ENCODE peak calls at places on chromosomes 1 and 21, in five cellular contexts. S is fibroblast of the aortic adventitia, A is hepatocyte, Z is small intestine, B is GM12865. P is an unnamed sample.

GRCh38 chr1:12480748-12481362 is 137.2 kb downstream of the DHRS3 start:
- DNase-seq in Z (peak; percentile 98), A (peak; percentile 73), S (peak; percentile 95), B (no peak), P (no peak)

GRCh38 chr1:88892146-88892877 is 945 bp upstream of the GTF2B start:
- DNase-seq in A (no peak), Z (peak; percentile 87), B (peak; percentile 20), S (peak; percentile 72), P (peak; percentile 75)

GRCh38 chr1:1361982-1362423 is 3.6 kb upstream of the MXRA8 start:
- DNase-seq in S (peak; percentile 86), A (peak; percentile 78), B (no peak), Z (no peak), P (no peak)

GRCh38 chr1:208107817-208108608 is 136.2 kb downstream of the PLXNA2 start:
- DNase-seq in S (peak; percentile 67), B (no peak), Z (peak; percentile 45), A (peak; percentile 63), P (no peak)

GRCh38 chr1:19202396-19202795 is 7.7 kb downstream of the UBR4 start:
- DNase-seq in A (peak; percentile 54), B (no peak), Z (peak; percentile 52), S (peak; percentile 43), P (no peak)

GRCh38 chr21:26546698-26547097 is 26.4 kb downstream of the CYYR1 start:
- DNase-seq in Z (no peak), S (no peak), B (no peak), A (no peak), P (no peak)

GRCh38 chr1:12556368-12556930 is 61.6 kb downstream of the DHRS3 start:
- DNase-seq in S (peak; percentile 96), A (peak; percentile 68), Z (no peak), B (no peak), P (peak; percentile 45)

GRCh38 chr1:228781161-228781771 is 46.0 kb downstream of the RHOU start:
- DNase-seq in S (peak; percentile 36), B (no peak), A (peak; percentile 78), Z (peak; percentile 26), P (no peak)

GRCh38 chr1:47438321-47439150 is 692 bp downstream of the FOXD2 start:
- DNase-seq in B (peak; percentile 28), S (no peak), Z (no peak), A (no peak), P (no peak)

GRCh38 chr21:45590726-45591618 is 48.7 kb upstream of the SLC19A1 start:
- DNase-seq in B (peak; percentile 40), S (no peak), Z (no peak), A (no peak), P (peak; percentile 12)

DNA sequence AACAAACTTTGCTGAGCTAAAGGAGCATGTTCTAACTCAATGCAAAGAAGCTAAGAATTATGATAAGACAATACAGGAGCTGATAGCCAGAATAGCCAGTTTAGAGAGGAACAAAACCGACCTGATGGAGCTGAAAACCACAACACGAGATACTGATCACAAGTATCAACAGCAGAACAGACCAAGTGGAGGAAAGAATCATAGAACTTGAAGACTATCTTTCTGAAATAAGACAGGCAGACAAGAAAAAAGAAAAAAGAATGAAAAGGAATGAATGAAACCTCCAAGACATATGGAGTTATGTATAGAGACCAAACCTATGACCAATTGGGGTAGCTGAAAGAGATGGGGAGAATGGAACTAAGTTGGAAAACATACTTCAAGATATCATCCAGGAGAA is 20.6 kb downstream of the CD84 start:
- DNase-seq in B (no peak), Z (no peak), A (no peak), S (no peak), P (no peak)
- H3K4me3 ChIP-seq in B (no peak overlapping the region), Z (no peak overlapping the region), A (no peak overlapping the region), S (no peak overlapping the region), P (no peak overlapping the region)

GRCh38 chr1:119718409-119718808 is 6.7 kb downstream of the PHGDH start:
- DNase-seq in B (no peak), S (no peak), Z (no peak), A (no peak), P (no peak)
- H3K4me3 ChIP-seq in B (no peak overlapping the region), S (no peak overlapping the region), Z (no peak overlapping the region), A (no peak overlapping the region), P (no peak overlapping the region)

GRCh38 chr1:42765271-42765670 is 1.6 kb downstream of the P3H1 start:
- DNase-seq in A (no peak), Z (no peak), B (no peak), S (peak; percentile 38), P (no peak)
- H3K4me3 ChIP-seq in A (peak overlapping the region; percentile 65), Z (no peak overlapping the region), B (peak overlapping the region; percentile 99), S (peak overlapping the region; percentile 99), P (peak overlapping the region; percentile 76)

DNA sequence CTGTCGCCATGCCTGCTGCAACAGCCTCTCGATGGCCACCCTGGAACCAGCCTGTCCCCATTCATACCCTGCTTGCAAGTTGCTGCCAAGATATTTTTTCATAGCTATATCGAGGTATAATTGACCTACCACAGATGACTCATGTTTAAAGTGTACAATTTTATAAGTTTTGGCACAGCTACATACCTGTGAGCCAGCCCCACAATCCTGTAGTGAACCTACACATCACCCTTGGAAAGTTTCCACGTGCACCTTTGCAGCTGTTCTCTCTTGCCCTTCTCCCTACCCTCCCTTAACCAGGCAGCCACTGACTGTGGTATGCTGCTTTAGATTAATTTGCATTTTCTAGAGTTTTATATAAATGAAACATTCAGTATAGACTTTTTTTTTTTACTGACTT is 23.0 kb upstream of the KCNJ6 start:
- DNase-seq in S (no peak), Z (no peak), A (no peak), B (no peak), P (no peak)
- H3K4me3 ChIP-seq in S (no peak overlapping the region), Z (no peak overlapping the region), A (no peak overlapping the region), B (no peak overlapping the region), P (no peak overlapping the region)

GRCh38 chr1:160637821-160638539 is 8.9 kb downstream of the SLAMF1 start:
- DNase-seq in S (peak; percentile 3), Z (peak; percentile 64), A (no peak), B (peak; percentile 77), P (no peak)
- H3K4me3 ChIP-seq in S (no peak overlapping the region), Z (no peak overlapping the region), A (no peak overlapping the region), B (peak overlapping the region; percentile 40), P (no peak overlapping the region)

GRCh38 chr1:8631163-8631562 is 186.3 kb downstream of the RERE start:
- DNase-seq in Z (no peak), B (no peak), S (no peak), A (no peak), P (no peak)

GRCh38 chr1:8627728-8628127 is 189.7 kb downstream of the RERE start:
- DNase-seq in S (no peak), Z (no peak), A (no peak), B (no peak), P (no peak)

GRCh38 chr1:8625981-8626898 is 191.2 kb downstream of the RERE start:
- DNase-seq in Z (no peak), A (peak; percentile 19), S (peak; percentile 99), B (no peak), P (peak; percentile 88)

GRCh38 chr1:8632092-8632491 is 185.3 kb downstream of the RERE start:
- DNase-seq in A (no peak), B (no peak), S (no peak), Z (no peak), P (no peak)

DNA sequence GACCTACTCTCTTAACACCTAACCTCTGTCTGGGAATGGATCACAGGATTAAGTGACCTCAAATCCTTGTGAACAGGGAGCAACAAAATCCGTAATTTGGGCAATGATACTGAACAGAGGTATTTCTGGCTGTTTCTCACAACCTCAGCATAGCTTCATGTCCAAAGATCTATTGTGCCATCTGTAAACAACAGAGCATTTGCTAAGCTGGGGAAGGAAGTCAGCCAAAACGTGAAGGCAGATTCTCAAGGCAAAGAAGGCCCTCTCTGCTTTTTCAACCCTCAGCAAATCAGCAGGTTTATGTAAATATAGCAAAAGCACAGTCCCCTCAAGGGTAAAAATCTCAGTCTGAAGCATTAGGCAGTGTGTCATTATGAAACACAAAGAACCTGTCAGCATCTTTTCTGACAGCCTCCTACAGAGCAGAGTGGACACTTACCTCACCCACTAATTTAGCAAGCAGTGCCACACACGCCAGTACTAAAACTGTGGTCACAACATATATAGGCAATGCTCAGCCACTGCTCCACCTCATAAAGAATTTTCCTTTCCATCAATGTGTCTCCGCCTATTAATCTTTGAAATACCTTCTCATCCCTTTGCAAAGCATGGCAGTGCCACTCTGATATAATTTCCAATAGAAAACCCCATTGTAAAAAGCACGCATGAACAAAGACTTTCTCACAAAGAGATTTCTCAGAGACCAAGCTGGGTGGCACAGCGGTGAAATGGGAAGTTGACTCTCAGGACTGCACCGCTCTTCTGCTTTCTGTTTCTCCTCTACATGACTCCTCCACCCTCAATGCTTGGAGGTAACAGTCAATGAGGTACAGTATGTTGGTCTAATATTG is 188.0 kb downstream of the RERE start:
- DNase-seq in S (peak; percentile 61), B (peak; percentile 83), A (no peak), Z (no peak), P (no peak)
- H3K4me3 ChIP-seq in S (no peak overlapping the region), B (peak overlapping the region; percentile 33), A (no peak overlapping the region), Z (no peak overlapping the region), P (no peak overlapping the region)

P was measured in Caco-2.